ENCODE peak calls at places on chromosomes 5 and 9, in four cellular contexts. M is stimulated activated CD4-positive, alpha-beta T cell treated with anti-CD3 and anti-CD28 coated beads, Interleukin-1b, Interleukin-23, amount 100 ng/mL, for 1 hour; H is activated CD4-positive, alpha-beta T cell treated with anti-CD3 and anti-CD28 coated beads for 4 hours; T is neuronal stem cell. G is an unnamed sample.
A peak's percentile ranks its signal among the peaks of the same experiment; 100 is the strongest.

GRCh38 chr5:2764581-2764980 is 13.1 kb upstream of the IRX2 start:
- DNase-seq in M (no peak), H (no peak), T (no peak), G (no peak)

GRCh38 chr5:125149503-125149902 is 403.1 kb upstream of the ZNF608 start:
- DNase-seq in M (no peak), H (no peak), T (no peak), G (no peak)

GRCh38 chr9:81705578-81705977 is 16.2 kb upstream of the TLE1 start:
- DNase-seq in M (no peak), H (no peak), T (no peak), G (no peak)

GRCh38 chr9:37531699-37532098 is 44.5 kb downstream of the FBXO10 start:
- DNase-seq in M (no peak), H (peak; percentile 39), T (no peak), G (no peak)

GRCh38 chr5:139657363-139658321 is 9.5 kb downstream of the CXXC5 start:
- DNase-seq in M (no peak), H (no peak), T (no peak), G (no peak)

GRCh38 chr9:70229026-70229425 is 29.8 kb upstream of the SMC5 start:
- DNase-seq in M (no peak), H (no peak), T (no peak), G (no peak)

GRCh38 chr5:139926797-139927503 is 116.1 kb downstream of the NRG2 start:
- DNase-seq in M (no peak), H (no peak), T (no peak), G (no peak)

GRCh38 chr5:139855946-139856540 is 60.4 kb downstream of the PSD2 start:
- DNase-seq in M (no peak), H (no peak), T (no peak), G (no peak)

GRCh38 chr5:179332741-179333290 is 12.4 kb downstream of the ADAMTS2 start:
- DNase-seq in M (no peak), H (no peak), T (no peak), G (no peak)

GRCh38 chr5:81205058-81205457 is 28.1 kb upstream of the CKMT2 start:
- DNase-seq in M (no peak), H (no peak), T (no peak), G (no peak)

G was measured in HAP-1.